ENCODE peak calls at places on chromosomes 2 and 18, in five cellular contexts. H, N, O, D and L are unnamed samples.

GRCh38 chr2:226270279-226270678 is 529.3 kb downstream of the IRS1 start:
- DNase-seq in H (no peak), N (no peak), O (no peak), D (no peak), L (no peak)

GRCh38 chr2:134359367-134360081 is 105.7 kb downstream of the MGAT5 start:
- DNase-seq in H (no peak), N (no peak), O (peak), D (no peak), L (no peak)

GRCh38 chr2:25697559-25698341 is 24.4 kb upstream of the DTNB start:
- DNase-seq in H (no peak), N (no peak), O (no peak), D (no peak), L (no peak)

GRCh38 chr2:85497944-85498630 is 40.9 kb upstream of the MAT2A start:
- DNase-seq in H (no peak), N (no peak), O (no peak), D (no peak), L (no peak)

GRCh38 chr2:85445316-85446295 is 27.1 kb downstream of the SH2D6 start:
- DNase-seq in H (peak), N (no peak), O (peak), D (no peak), L (no peak)

GRCh38 chr2:222949073-222949472 is 88.2 kb downstream of the ACSL3 start:
- DNase-seq in H (no peak), N (no peak), O (no peak), D (no peak), L (no peak)

GRCh38 chr18:67243799-67244587 is 272.5 kb downstream of the DSEL start:
- DNase-seq in H (no peak), N (no peak), O (peak), D (no peak), L (no peak)

GRCh38 chr2:29281086-29281485 is 165.9 kb downstream of the CLIP4 start:
- DNase-seq in H (no peak), N (no peak), O (no peak), D (no peak), L (no peak)

GRCh38 chr2:97806738-97807618 is 93.6 kb downstream of the ZAP70 start:
- DNase-seq in H (peak), N (peak), O (peak), D (peak), L (no peak)

GRCh38 chr2:56357655-56358295 is 174.0 kb downstream of the CCDC85A start:
- DNase-seq in H (no peak), N (no peak), O (peak), D (no peak), L (no peak)

GRCh38 chr2:18829331-18829902 is 240.0 kb upstream of the NT5C1B start:
- DNase-seq in H (no peak), N (no peak), O (peak), D (no peak), L (no peak)

GRCh38 chr2:85564144-85564563 is 2.9 kb upstream of the GGCX start:
- DNase-seq in H (no peak), N (no peak), O (no peak), D (no peak), L (no peak)

GRCh38 chr2:65159921-65160320 is 30.0 kb upstream of the RAB1A start:
- DNase-seq in H (no peak), N (no peak), O (no peak), D (no peak), L (no peak)

GRCh38 chr2:232927793-232928563 is 57.9 kb downstream of the SNORC start:
- DNase-seq in H (peak), N (no peak), O (no peak), D (no peak), L (no peak)

GRCh38 chr2:31193806-31194205 is 23.5 kb downstream of the CAPN14 start:
- DNase-seq in H (no peak), N (no peak), O (no peak), D (no peak), L (no peak)

GRCh38 chr18:44823782-44824181 is 143.1 kb downstream of the SETBP1 start:
- DNase-seq in H (no peak), N (no peak), O (peak), D (no peak), L (no peak)

GRCh38 chr2:236793041-236794011 is 223.7 kb downstream of the ACKR3 start:
- DNase-seq in H (no peak), N (no peak), O (no peak), D (no peak), L (no peak)

GRCh38 chr2:74864728-74865722 is 31.1 kb downstream of the HK2 start:
- DNase-seq in H (no peak), N (no peak), O (peak), D (no peak), L (no peak)

GRCh38 chr2:3465328-3465727 is 54.0 kb downstream of the ADI1 start:
- DNase-seq in H (no peak), N (no peak), O (no peak), D (no peak), L (no peak)

GRCh38 chr2:211368467-211368866 is 812.1 kb downstream of the CPS1 start:
- DNase-seq in H (no peak), N (no peak), O (no peak), D (no peak), L (no peak)

GRCh38 chr2:26356771-26357170 is 10.2 kb upstream of the ADGRF3 start:
- DNase-seq in H (no peak), N (no peak), O (peak), D (no peak), L (no peak)

GRCh38 chr2:96267159-96267971 is 1.3 kb downstream of the CIAO1 start:
- DNase-seq in H (peak), N (no peak), O (peak), D (peak), L (no peak)

GRCh38 chr18:48623468-48624220 is 84.8 kb downstream of the CTIF start:
- DNase-seq in H (no peak), N (no peak), O (peak), D (no peak), L (no peak)

GRCh38 chr2:161017780-161018440 is 142.3 kb upstream of the TANK start:
- DNase-seq in H (no peak), N (no peak), O (no peak), D (no peak), L (no peak)

GRCh38 chr2:168231609-168232241 is 15.7 kb downstream of the STK39 start:
- DNase-seq in H (no peak), N (no peak), O (no peak), D (no peak), L (no peak)

GRCh38 chr2:181036848-181037603 is 56.6 kb downstream of the UBE2E3 start:
- DNase-seq in H (no peak), N (no peak), O (peak), D (no peak), L (no peak)

GRCh38 chr18:27377251-27377650 is 192.1 kb upstream of the CHST9 start:
- DNase-seq in H (no peak), N (no peak), O (no peak), D (no peak), L (no peak)

GRCh38 chr2:174815524-174815923 is 51.3 kb upstream of the CHRNA1 start:
- DNase-seq in H (no peak), N (no peak), O (no peak), D (no peak), L (no peak)

GRCh38 chr18:44723366-44723765 is 42.7 kb downstream of the SETBP1 start:
- DNase-seq in H (no peak), N (no peak), O (no peak), D (no peak), L (no peak)

GRCh38 chr18:3889121-3889520 is 439.1 kb downstream of the TGIF1 start:
- DNase-seq in H (no peak), N (no peak), O (peak), D (no peak), L (no peak)

GRCh38 chr2:188527701-188528100 is 236.0 kb downstream of the GULP1 start:
- DNase-seq in H (no peak), N (no peak), O (no peak), D (no peak), L (no peak)

GRCh38 chr2:188522517-188522916 is 230.8 kb downstream of the GULP1 start:
- DNase-seq in H (no peak), N (no peak), O (peak), D (no peak), L (no peak)

GRCh38 chr2:188527110-188527509 is 235.4 kb downstream of the GULP1 start:
- DNase-seq in H (no peak), N (no peak), O (peak), D (no peak), L (no peak)

GRCh38 chr2:188524519-188525113 is 232.9 kb downstream of the GULP1 start:
- DNase-seq in H (peak), N (peak), O (peak), D (peak), L (no peak)

GRCh38 chr2:188523901-188524300 is 232.2 kb downstream of the GULP1 start:
- DNase-seq in H (no peak), N (no peak), O (peak), D (no peak), L (no peak)
- H3K4me3 ChIP-seq in H (no peak), N (no peak), O (no peak), D (no peak), L (no peak)

DNA sequence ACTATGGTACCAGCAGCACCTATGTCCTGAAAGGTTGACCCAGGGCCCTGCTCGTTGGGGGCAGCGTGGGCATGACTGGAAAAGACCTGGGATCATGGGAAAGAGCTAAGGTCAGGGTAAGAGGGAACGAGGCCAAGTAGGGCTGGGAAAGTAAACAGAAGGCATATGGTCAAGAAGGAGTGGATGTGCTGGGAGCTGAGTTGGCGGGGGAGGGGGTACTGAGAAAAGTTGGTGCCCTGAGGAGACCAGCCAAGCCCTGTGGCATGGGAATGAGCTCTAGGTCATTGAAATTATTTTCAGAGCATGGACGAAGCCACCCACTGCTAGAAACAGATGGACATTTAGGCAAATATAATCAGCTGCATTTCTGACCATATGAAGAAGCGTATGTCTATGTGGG is 18.9 kb downstream of the MAPRE2 start:
- DNase-seq in H (peak), N (no peak), O (no peak), D (no peak), L (no peak)
- TF ChIP-seq POLR2A in H (no peak), N (no peak), O (no peak), D (no peak), L (no peak)

GRCh38 chr2:182730486-182730885 is 14.4 kb downstream of the DNAJC10 start:
- DNase-seq in H (no peak), N (no peak), O (no peak), D (no peak), L (no peak)

GRCh38 chr2:182729710-182730339 is 13.8 kb downstream of the DNAJC10 start:
- DNase-seq in H (no peak), N (no peak), O (no peak), D (no peak), L (no peak)

GRCh38 chr2:182733572-182733971 is 17.5 kb downstream of the DNAJC10 start:
- DNase-seq in H (no peak), N (no peak), O (no peak), D (no peak), L (no peak)

GRCh38 chr2:182728028-182728427 is 12.0 kb downstream of the DNAJC10 start:
- DNase-seq in H (no peak), N (no peak), O (no peak), D (no peak), L (no peak)

GRCh38 chr2:182732736-182733135 is 16.7 kb downstream of the DNAJC10 start:
- DNase-seq in H (no peak), N (no peak), O (no peak), D (no peak), L (no peak)
- H3K4me3 ChIP-seq in H (no peak), N (no peak), O (no peak), D (no peak), L (no peak)

GRCh38 chr2:99404800-99405669 is 67.8 kb downstream of the EIF5B start:
- DNase-seq in H (no peak), N (no peak), O (no peak), D (no peak), L (no peak)
- TF ChIP-seq POLR2A in H (no peak), N (no peak), O (no peak), D (no peak), L (no peak)

GRCh38 chr2:63054812-63055509 is 4.3 kb downstream of the OTX1 start:
- DNase-seq in H (no peak), N (no peak), O (no peak), D (no peak), L (no peak)
- H3K4me3 ChIP-seq in H (no peak), N (peak), O (no peak), D (peak), L (peak)

GRCh38 chr18:12376718-12377555 is at the start of gene AFG3L2:
- DNase-seq in H (peak), N (peak), O (peak), D (peak), L (peak)
- TF ChIP-seq POLR2A in H (peak), N (peak), O (peak), D (no peak), L (peak)

GRCh38 chr2:102267774-102268173 is 43.6 kb upstream of the IL1RL1 start:
- DNase-seq in H (no peak), N (no peak), O (no peak), D (no peak), L (peak)

GRCh38 chr2:102268529-102269524 is 42.5 kb upstream of the IL1RL1 start:
- DNase-seq in H (no peak), N (no peak), O (peak), D (no peak), L (no peak)

GRCh38 chr2:102276549-102277201 is 34.7 kb upstream of the IL1RL1 start:
- DNase-seq in H (no peak), N (no peak), O (no peak), D (no peak), L (no peak)

GRCh38 chr2:102273619-102274211 is 37.6 kb upstream of the IL1RL1 start:
- DNase-seq in H (no peak), N (no peak), O (peak), D (no peak), L (no peak)

GRCh38 chr2:102271844-102272243 is 39.5 kb upstream of the IL1RL1 start:
- DNase-seq in H (no peak), N (no peak), O (no peak), D (no peak), L (no peak)
- H3K4me3 ChIP-seq in H (no peak), N (no peak), O (no peak), D (no peak), L (no peak)